ENCODE peak calls at places on chromosomes 12 and 14, in five cellular contexts. One of them, this sample, is unnamed.

GRCh38 chr12:52230364-52231281 is 2.4 kb upstream of the KRT7 start:
- DNase-seq in stomach: no peak
- DNase-seq in bronchial epithelial cell: peak; percentile 83
- DNase-seq in retinal pigment epithelial cell: peak; percentile 87
- DNase-seq in mucosa of descending colon: no peak
- DNase-seq in this sample: peak; percentile 86

GRCh38 chr12:53172352-53172751 is 8.2 kb upstream of the ZNF740 start:
- DNase-seq in stomach: no peak
- DNase-seq in bronchial epithelial cell: no peak
- DNase-seq in retinal pigment epithelial cell: no peak
- DNase-seq in mucosa of descending colon: no peak
- DNase-seq in this sample: no peak

GRCh38 chr12:50174971-50175715 is 8.0 kb upstream of the CERS5 start:
- DNase-seq in stomach: no peak
- DNase-seq in bronchial epithelial cell: peak; percentile 56
- DNase-seq in retinal pigment epithelial cell: no peak
- DNase-seq in mucosa of descending colon: no peak
- DNase-seq in this sample: peak; percentile 81

GRCh38 chr14:73792476-73792875 is 59.2 kb upstream of the PTGR2 start:
- DNase-seq in stomach: no peak
- DNase-seq in bronchial epithelial cell: no peak
- DNase-seq in retinal pigment epithelial cell: no peak
- DNase-seq in mucosa of descending colon: no peak
- DNase-seq in this sample: no peak

GRCh38 chr12:49615725-49616124 is 7.6 kb upstream of the PRPF40B start:
- DNase-seq in stomach: no peak
- DNase-seq in bronchial epithelial cell: peak; percentile 30
- DNase-seq in retinal pigment epithelial cell: no peak
- DNase-seq in mucosa of descending colon: no peak
- DNase-seq in this sample: no peak

GRCh38 chr12:63915105-63915830 is 70.8 kb downstream of the SRGAP1 start:
- DNase-seq in stomach: no peak
- DNase-seq in bronchial epithelial cell: peak; percentile 59
- DNase-seq in retinal pigment epithelial cell: no peak
- DNase-seq in mucosa of descending colon: no peak
- DNase-seq in this sample: peak; percentile 47

GRCh38 chr14:71399057-71399487 is 491.8 kb downstream of the PCNX1 start:
- DNase-seq in stomach: no peak
- DNase-seq in bronchial epithelial cell: no peak
- DNase-seq in retinal pigment epithelial cell: no peak
- DNase-seq in mucosa of descending colon: no peak
- DNase-seq in this sample: no peak

GRCh38 chr12:25872137-25872536 is 86.3 kb upstream of the RASSF8 start:
- DNase-seq in stomach: no peak
- DNase-seq in bronchial epithelial cell: no peak
- DNase-seq in retinal pigment epithelial cell: no peak
- DNase-seq in mucosa of descending colon: no peak
- DNase-seq in this sample: no peak

GRCh38 chr14:99023371-99023770 is 248.6 kb downstream of the BCL11B start:
- DNase-seq in stomach: no peak
- DNase-seq in bronchial epithelial cell: peak; percentile 83
- DNase-seq in retinal pigment epithelial cell: no peak
- DNase-seq in mucosa of descending colon: no peak
- DNase-seq in this sample: no peak

GRCh38 chr14:66485910-66486421 is at the start of gene CCDC196:
- DNase-seq in stomach: no peak
- DNase-seq in bronchial epithelial cell: no peak
- DNase-seq in retinal pigment epithelial cell: no peak
- DNase-seq in mucosa of descending colon: no peak
- DNase-seq in this sample: no peak

GRCh38 chr12:89947437-89948265 is 239.0 kb upstream of the ATP2B1 start:
- DNase-seq in stomach: no peak
- DNase-seq in bronchial epithelial cell: peak; percentile 95
- DNase-seq in retinal pigment epithelial cell: peak; percentile 93
- DNase-seq in mucosa of descending colon: no peak
- DNase-seq in this sample: peak; percentile 84

GRCh38 chr12:88870000-88870737 is 289.9 kb upstream of the KITLG start:
- DNase-seq in stomach: no peak
- DNase-seq in bronchial epithelial cell: no peak
- DNase-seq in retinal pigment epithelial cell: no peak
- DNase-seq in mucosa of descending colon: no peak
- DNase-seq in this sample: no peak

GRCh38 chr14:75340921-75341320 is 62.3 kb downstream of the FOS start:
- DNase-seq in stomach: peak; percentile 67
- DNase-seq in bronchial epithelial cell: no peak
- DNase-seq in retinal pigment epithelial cell: no peak
- DNase-seq in mucosa of descending colon: peak; percentile 55
- DNase-seq in this sample: peak; percentile 74

GRCh38 chr12:6285063-6285477 is 25.4 kb upstream of the PLEKHG6 start:
- DNase-seq in stomach: peak; percentile 69
- DNase-seq in bronchial epithelial cell: peak; percentile 41
- DNase-seq in retinal pigment epithelial cell: no peak
- DNase-seq in mucosa of descending colon: no peak
- DNase-seq in this sample: peak; percentile 76

GRCh38 chr14:60561845-60562746 is 53.1 kb downstream of the SIX6 start:
- DNase-seq in stomach: peak; percentile 44
- DNase-seq in bronchial epithelial cell: peak; percentile 63
- DNase-seq in retinal pigment epithelial cell: no peak
- DNase-seq in mucosa of descending colon: no peak
- DNase-seq in this sample: peak; percentile 71

GRCh38 chr12:44240186-44240585 is 404.3 kb downstream of the TMEM117 start:
- DNase-seq in stomach: no peak
- DNase-seq in bronchial epithelial cell: no peak
- DNase-seq in retinal pigment epithelial cell: no peak
- DNase-seq in mucosa of descending colon: no peak
- DNase-seq in this sample: no peak

GRCh38 chr12:130620756-130621155 is 95.3 kb downstream of the RIMBP2 start:
- DNase-seq in stomach: no peak
- DNase-seq in bronchial epithelial cell: no peak
- DNase-seq in retinal pigment epithelial cell: no peak
- DNase-seq in mucosa of descending colon: no peak
- DNase-seq in this sample: no peak

GRCh38 chr12:42574879-42575278 is 14.7 kb downstream of the PRICKLE1 start:
- DNase-seq in stomach: no peak
- DNase-seq in bronchial epithelial cell: no peak
- DNase-seq in retinal pigment epithelial cell: no peak
- DNase-seq in mucosa of descending colon: no peak
- DNase-seq in this sample: no peak

GRCh38 chr12:32000373-32001005 is 41.3 kb downstream of the RESF1 start:
- DNase-seq in stomach: no peak
- DNase-seq in bronchial epithelial cell: no peak
- DNase-seq in retinal pigment epithelial cell: no peak
- DNase-seq in mucosa of descending colon: no peak
- DNase-seq in this sample: no peak

GRCh38 chr14:81990312-81990761 is 456.7 kb upstream of the SEL1L start:
- DNase-seq in stomach: peak; percentile 45
- DNase-seq in bronchial epithelial cell: peak; percentile 52
- DNase-seq in retinal pigment epithelial cell: peak; percentile 16
- DNase-seq in mucosa of descending colon: no peak
- DNase-seq in this sample: peak; percentile 71

GRCh38 chr12:63846249-63846967 is 1.9 kb downstream of the SRGAP1 start:
- DNase-seq in stomach: no peak
- DNase-seq in bronchial epithelial cell: no peak
- DNase-seq in retinal pigment epithelial cell: no peak
- DNase-seq in mucosa of descending colon: no peak
- DNase-seq in this sample: peak; percentile 43

GRCh38 chr14:71266994-71267636 is 359.9 kb downstream of the PCNX1 start:
- DNase-seq in stomach: no peak
- DNase-seq in bronchial epithelial cell: peak; percentile 87
- DNase-seq in retinal pigment epithelial cell: peak; percentile 71
- DNase-seq in mucosa of descending colon: no peak
- DNase-seq in this sample: peak; percentile 76

GRCh38 chr12:68800294-68800693 is 7.7 kb upstream of the MDM2 start:
- DNase-seq in stomach: peak; percentile 43
- DNase-seq in bronchial epithelial cell: peak; percentile 56
- DNase-seq in retinal pigment epithelial cell: no peak
- DNase-seq in mucosa of descending colon: no peak
- DNase-seq in this sample: no peak

GRCh38 chr14:64704743-64705405 is 650 bp downstream of the PLEKHG3 start:
- DNase-seq in stomach: peak; percentile 57
- DNase-seq in bronchial epithelial cell: no peak
- DNase-seq in retinal pigment epithelial cell: no peak
- DNase-seq in mucosa of descending colon: peak; percentile 67
- DNase-seq in this sample: no peak

GRCh38 chr14:104948736-104949031 is 24.0 kb downstream of the PLD4 start:
- DNase-seq in stomach: no peak
- DNase-seq in bronchial epithelial cell: no peak
- DNase-seq in retinal pigment epithelial cell: no peak
- DNase-seq in mucosa of descending colon: peak; percentile 25
- DNase-seq in this sample: no peak

GRCh38 chr14:105065280-105066228 is at the start of gene GPR132:
- DNase-seq in stomach: peak; percentile 63
- DNase-seq in bronchial epithelial cell: peak; percentile 78
- DNase-seq in retinal pigment epithelial cell: no peak
- DNase-seq in mucosa of descending colon: peak; percentile 87
- DNase-seq in this sample: no peak

GRCh38 chr12:11917501-11917900 is 153.2 kb upstream of the BCL2L14 start:
- DNase-seq in stomach: no peak
- DNase-seq in bronchial epithelial cell: no peak
- DNase-seq in retinal pigment epithelial cell: no peak
- DNase-seq in mucosa of descending colon: no peak
- DNase-seq in this sample: no peak

GRCh38 chr14:20697273-20698017 is 8.9 kb downstream of the ANG start:
- DNase-seq in stomach: peak; percentile 79
- DNase-seq in bronchial epithelial cell: peak; percentile 83
- DNase-seq in retinal pigment epithelial cell: no peak
- DNase-seq in mucosa of descending colon: no peak
- DNase-seq in this sample: peak; percentile 78

GRCh38 chr14:82159624-82160023 is 626.0 kb upstream of the SEL1L start:
- DNase-seq in stomach: no peak
- DNase-seq in bronchial epithelial cell: peak; percentile 8
- DNase-seq in retinal pigment epithelial cell: no peak
- DNase-seq in mucosa of descending colon: no peak
- DNase-seq in this sample: peak; percentile 35

GRCh38 chr12:106814649-106815048 is 40.2 kb downstream of the RIC8B start:
- DNase-seq in stomach: no peak
- DNase-seq in bronchial epithelial cell: no peak
- DNase-seq in retinal pigment epithelial cell: no peak
- DNase-seq in mucosa of descending colon: no peak
- DNase-seq in this sample: no peak

GRCh38 chr12:24562761-24563392 is 386.0 kb downstream of the BCAT1 start:
- DNase-seq in stomach: no peak
- DNase-seq in bronchial epithelial cell: peak; percentile 8
- DNase-seq in retinal pigment epithelial cell: no peak
- DNase-seq in mucosa of descending colon: peak; percentile 50
- DNase-seq in this sample: peak; percentile 9

GRCh38 chr12:111268738-111269572 is 99.9 kb downstream of the PHETA1 start:
- DNase-seq in stomach: no peak
- DNase-seq in bronchial epithelial cell: no peak
- DNase-seq in retinal pigment epithelial cell: no peak
- DNase-seq in mucosa of descending colon: no peak
- DNase-seq in this sample: peak; percentile 14

GRCh38 chr12:16939871-16940306 is 333.9 kb upstream of the LMO3 start:
- DNase-seq in stomach: peak; percentile 44
- DNase-seq in bronchial epithelial cell: peak; percentile 89
- DNase-seq in retinal pigment epithelial cell: peak; percentile 55
- DNase-seq in mucosa of descending colon: peak; percentile 49
- DNase-seq in this sample: peak; percentile 78
- TF ChIP-seq CTCF in stomach: peak; percentile 50
- TF ChIP-seq CTCF in bronchial epithelial cell: peak; percentile 92
- TF ChIP-seq CTCF in retinal pigment epithelial cell: peak; percentile 91
- TF ChIP-seq CTCF in mucosa of descending colon: peak; percentile 54
- TF ChIP-seq CTCF in this sample: peak; percentile 93

GRCh38 chr12:92145481-92145730 is 240 bp downstream of the BTG1 start:
- DNase-seq in stomach: no peak
- DNase-seq in bronchial epithelial cell: no peak
- DNase-seq in retinal pigment epithelial cell: no peak
- DNase-seq in mucosa of descending colon: no peak
- DNase-seq in this sample: no peak

GRCh38 chr12:92144631-92145480 is 790 bp downstream of the BTG1 start:
- DNase-seq in stomach: peak; percentile 74
- DNase-seq in bronchial epithelial cell: peak; percentile 60
- DNase-seq in retinal pigment epithelial cell: no peak
- DNase-seq in mucosa of descending colon: peak; percentile 77
- DNase-seq in this sample: peak; percentile 74

GRCh38 chr12:92146865-92147264 is 1.2 kb upstream of the BTG1 start:
- DNase-seq in stomach: no peak
- DNase-seq in bronchial epithelial cell: no peak
- DNase-seq in retinal pigment epithelial cell: no peak
- DNase-seq in mucosa of descending colon: no peak
- DNase-seq in this sample: no peak

GRCh38 chr12:92146497-92146828 is 817 bp upstream of the BTG1 start:
- DNase-seq in stomach: no peak
- DNase-seq in bronchial epithelial cell: no peak
- DNase-seq in retinal pigment epithelial cell: no peak
- DNase-seq in mucosa of descending colon: no peak
- DNase-seq in this sample: no peak

GRCh38 chr12:92145731-92146496 is at the start of gene BTG1:
- DNase-seq in stomach: peak; percentile 99
- DNase-seq in bronchial epithelial cell: peak; percentile 98
- DNase-seq in retinal pigment epithelial cell: peak; percentile 99
- DNase-seq in mucosa of descending colon: peak; percentile 99
- DNase-seq in this sample: peak; percentile 100
- TF ChIP-seq CTCF in stomach: no peak
- TF ChIP-seq CTCF in bronchial epithelial cell: no peak
- TF ChIP-seq CTCF in retinal pigment epithelial cell: no peak
- TF ChIP-seq CTCF in mucosa of descending colon: no peak
- TF ChIP-seq CTCF in this sample: no peak

GRCh38 chr12:22518067-22518719 is 26.1 kb downstream of the C2CD5 start:
- DNase-seq in stomach: peak; percentile 84
- DNase-seq in bronchial epithelial cell: peak; percentile 90
- DNase-seq in retinal pigment epithelial cell: peak; percentile 62
- DNase-seq in mucosa of descending colon: no peak
- DNase-seq in this sample: peak; percentile 95
- TF ChIP-seq CTCF in stomach: no peak
- TF ChIP-seq CTCF in bronchial epithelial cell: no peak
- TF ChIP-seq CTCF in retinal pigment epithelial cell: no peak
- TF ChIP-seq CTCF in mucosa of descending colon: no peak
- TF ChIP-seq CTCF in this sample: no peak

GRCh38 chr14:94164685-94165431 is 9.3 kb upstream of the PPP4R4 start:
- DNase-seq in stomach: no peak
- DNase-seq in bronchial epithelial cell: no peak
- DNase-seq in retinal pigment epithelial cell: no peak
- DNase-seq in mucosa of descending colon: no peak
- DNase-seq in this sample: no peak
- TF ChIP-seq CTCF in stomach: no peak
- TF ChIP-seq CTCF in bronchial epithelial cell: no peak
- TF ChIP-seq CTCF in retinal pigment epithelial cell: no peak
- TF ChIP-seq CTCF in mucosa of descending colon: no peak
- TF ChIP-seq CTCF in this sample: no peak

GRCh38 chr12:22530-23201 is 43.9 kb upstream of the IQSEC3 start:
- DNase-seq in stomach: no peak
- DNase-seq in bronchial epithelial cell: no peak
- DNase-seq in retinal pigment epithelial cell: no peak
- DNase-seq in mucosa of descending colon: no peak
- DNase-seq in this sample: no peak
- TF ChIP-seq CTCF in stomach: no peak
- TF ChIP-seq CTCF in bronchial epithelial cell: no peak
- TF ChIP-seq CTCF in retinal pigment epithelial cell: no peak
- TF ChIP-seq CTCF in mucosa of descending colon: no peak
- TF ChIP-seq CTCF in this sample: no peak

GRCh38 chr12:113808095-113808951 is 157.8 kb downstream of the RBM19 start:
- DNase-seq in stomach: no peak
- DNase-seq in bronchial epithelial cell: no peak
- DNase-seq in retinal pigment epithelial cell: no peak
- DNase-seq in mucosa of descending colon: no peak
- DNase-seq in this sample: no peak
- TF ChIP-seq CTCF in stomach: no peak
- TF ChIP-seq CTCF in bronchial epithelial cell: no peak
- TF ChIP-seq CTCF in retinal pigment epithelial cell: no peak
- TF ChIP-seq CTCF in mucosa of descending colon: no peak
- TF ChIP-seq CTCF in this sample: no peak

This sample was measured in MCF 10A.